ENCODE peak calls at places on chromosomes 6 and 20, in nine cellular contexts. U is NCI-H2171 treated with DMSO at 0.1 percent for 48 hours; X is fibroblast of pulmonary artery; G is stimulated activated effector memory CD8-positive, alpha-beta T cell treated with anti-CD3 and anti-CD28 coated beads, Interleukin-12 subunit alpha, Interleukin-12 subunit beta, amount 100 ng/mL, for 72 hours; H is NCI-H345; A is stimulated activated CD4-positive, alpha-beta T cell treated with anti-CD3 and anti-CD28 coated beads, Interleukin-4, amount 100 ng/mL, for 1 hour; T is T-cell; K is fibroblast of lung; N is amniotic stem cell. O is an unnamed sample.

GRCh38 chr20:32477594-32478512 is 107.3 kb downstream of the NOL4L start:
- DNase-seq in K (no peak), U (no peak), G (no peak), T (no peak), X (no peak), A (no peak), H (no peak), N (no peak), O (no peak)

GRCh38 chr6:134169881-134170486 is 117.6 kb upstream of the SLC2A12 start:
- DNase-seq in X (peak), H (no peak), N (no peak), G (no peak), T (no peak), K (peak), U (no peak), A (no peak), O (no peak)

GRCh38 chr6:111263837-111264236 is 176.5 kb downstream of the SLC16A10 start:
- DNase-seq in H (no peak), U (no peak), G (no peak), K (peak), X (peak), T (no peak), A (no peak), N (peak), O (peak)

GRCh38 chr20:32336918-32337347 is 21.2 kb upstream of the ASXL1 start:
- DNase-seq in T (no peak), X (peak), G (no peak), U (peak), N (no peak), H (no peak), K (peak), A (no peak), O (peak)

GRCh38 chr6:44078795-44079671 is 48.2 kb downstream of the MRPL14 start:
- DNase-seq in U (no peak), T (no peak), X (peak), H (no peak), N (no peak), A (peak), K (peak), G (peak), O (peak)

GRCh38 chr6:3209114-3210023 is 18.1 kb downstream of the TUBB2B start:
- DNase-seq in N (peak), K (peak), U (peak), A (peak), X (peak), H (peak), G (peak), T (no peak), O (peak)

GRCh38 chr20:35264755-35265154 is 13.2 kb downstream of the MMP24OS start:
- DNase-seq in N (no peak), A (no peak), K (no peak), X (peak), U (peak), G (no peak), T (no peak), H (no peak), O (no peak)

GRCh38 chr6:111573118-111573883 is 32.4 kb downstream of the TRAF3IP2 start:
- DNase-seq in X (peak), G (no peak), T (no peak), U (peak), N (peak), H (no peak), K (peak), A (no peak), O (peak)

GRCh38 chr6:5121479-5121878 is 36.3 kb downstream of the PPP1R3G start:
- DNase-seq in T (no peak), A (no peak), N (no peak), G (no peak), H (no peak), X (no peak), U (no peak), K (no peak), O (no peak)

O was measured in A673.